ENCODE peak calls at places on chromosome 7, in four cellular contexts. N is brain microvascular endothelial cell, M is neural progenitor cell, O is right lobe of liver. I is an unnamed sample.

GRCh38 chr7:6375346-6376101 is 72.2 kb downstream of the DAGLB start:
- DNase-seq in M (peak), O (no peak), N (no peak), I (no peak)

GRCh38 chr7:43148161-43148731 is 35.8 kb downstream of the HECW1 start:
- DNase-seq in M (no peak), N (no peak), O (no peak), I (no peak)

GRCh38 chr7:52634996-52635395 is 400.4 kb upstream of the POM121L12 start:
- DNase-seq in N (no peak), M (peak), O (no peak), I (no peak)

GRCh38 chr7:96080021-96080420 is 241.9 kb downstream of the SLC25A13 start:
- DNase-seq in N (no peak), O (no peak), M (peak), I (no peak)

GRCh38 chr7:99365318-99366141 is 9.0 kb upstream of the ARPC1B start:
- DNase-seq in M (peak), N (no peak), O (peak), I (no peak)

GRCh38 chr7:149225106-149225505 is 14.3 kb upstream of the ZNF212 start:
- DNase-seq in N (no peak), M (no peak), O (no peak), I (no peak)

GRCh38 chr7:516606-517456 is 2.8 kb downstream of the PDGFA start:
- DNase-seq in N (peak), M (peak), O (peak), I (no peak)

GRCh38 chr7:97116308-97116707 is 1.2 kb upstream of the SDHAF3 start:
- DNase-seq in N (no peak), M (no peak), O (no peak), I (no peak)

GRCh38 chr7:151851160-151851751 is 25.7 kb downstream of the PRKAG2 start:
- DNase-seq in O (peak), M (no peak), N (no peak), I (no peak)
- TF ChIP-seq CTCF in O (no peak), M (no peak), N (no peak), I (no peak)

GRCh38 chr7:21507627-21508343 is 35.1 kb upstream of the DNAH11 start:
- DNase-seq in M (peak), N (peak), O (peak), I (peak)
- TF ChIP-seq CTCF in M (peak), N (peak), O (peak), I (peak)

DNA sequence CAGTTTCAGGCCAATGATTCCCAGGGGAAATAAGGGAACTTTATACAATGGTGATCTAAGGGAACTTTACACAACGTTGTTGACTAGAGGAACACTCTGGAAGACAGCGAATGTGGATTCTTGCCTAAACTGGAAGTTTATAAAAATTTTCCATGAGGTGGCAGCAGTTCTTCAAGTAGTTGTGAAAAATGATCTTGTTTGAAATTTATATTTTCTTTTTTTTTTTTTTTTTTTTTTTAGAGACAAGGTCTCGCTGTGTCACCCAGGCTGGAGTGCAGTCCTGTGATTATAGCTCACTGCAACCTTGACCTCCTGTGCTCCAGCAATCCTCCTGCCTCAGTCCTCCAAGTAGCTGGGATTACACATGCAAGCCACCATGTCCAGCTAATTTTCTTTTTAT is 32.1 kb upstream of the GTF2I start:
- DNase-seq in M (no peak), O (no peak), N (peak), I (no peak)
- TF ChIP-seq CTCF in M (no peak), O (no peak), N (no peak), I (no peak)

GRCh38 chr7:29951206-29951605 is 38.4 kb downstream of the SCRN1 start:
- DNase-seq in M (no peak), O (no peak), N (no peak), I (no peak)

GRCh38 chr7:29945259-29945809 is 44.3 kb downstream of the SCRN1 start:
- DNase-seq in N (no peak), M (no peak), O (no peak), I (no peak)

GRCh38 chr7:29950480-29950879 is 39.1 kb downstream of the SCRN1 start:
- DNase-seq in O (no peak), M (no peak), N (no peak), I (no peak)

DNA sequence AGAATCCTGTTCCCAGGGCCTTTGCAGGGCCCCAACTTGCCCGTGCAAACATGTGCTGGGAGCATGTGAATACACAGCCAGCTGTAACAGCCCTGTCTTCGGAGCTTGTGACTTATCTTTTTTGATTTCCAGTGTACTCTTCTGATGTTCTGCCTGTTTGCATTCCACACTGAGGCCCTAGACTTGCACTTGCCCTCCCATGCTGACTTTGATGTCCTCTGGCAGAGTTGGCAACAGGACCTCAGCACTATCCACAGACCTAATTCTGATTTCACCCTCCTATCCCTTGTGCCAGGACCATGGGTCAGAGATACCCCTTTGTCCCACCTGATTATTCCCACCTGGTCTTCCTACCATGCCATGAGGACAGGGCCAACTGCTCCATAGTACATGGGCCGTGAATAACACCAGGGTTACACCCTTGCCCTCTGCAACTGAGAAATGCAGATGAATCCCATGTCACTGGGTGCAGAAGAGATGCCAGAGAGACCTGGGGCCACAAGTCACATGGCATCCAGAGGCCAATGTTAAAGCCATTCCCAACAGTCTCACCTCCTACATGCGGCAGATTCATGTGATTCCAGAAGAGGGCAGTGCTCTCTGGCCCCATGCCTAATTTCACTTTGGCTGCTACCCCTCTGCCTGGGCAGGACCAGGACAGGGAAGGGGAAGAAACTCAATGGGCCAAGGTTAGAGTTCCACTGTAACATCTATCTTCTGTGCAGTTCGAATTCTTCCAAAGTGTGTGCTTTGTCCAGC is 43.0 kb downstream of the SCRN1 start:
- DNase-seq in N (no peak), O (peak), M (no peak), I (no peak)
- TF ChIP-seq CTCF in N (peak), O (peak), M (peak), I (peak)

DNA sequence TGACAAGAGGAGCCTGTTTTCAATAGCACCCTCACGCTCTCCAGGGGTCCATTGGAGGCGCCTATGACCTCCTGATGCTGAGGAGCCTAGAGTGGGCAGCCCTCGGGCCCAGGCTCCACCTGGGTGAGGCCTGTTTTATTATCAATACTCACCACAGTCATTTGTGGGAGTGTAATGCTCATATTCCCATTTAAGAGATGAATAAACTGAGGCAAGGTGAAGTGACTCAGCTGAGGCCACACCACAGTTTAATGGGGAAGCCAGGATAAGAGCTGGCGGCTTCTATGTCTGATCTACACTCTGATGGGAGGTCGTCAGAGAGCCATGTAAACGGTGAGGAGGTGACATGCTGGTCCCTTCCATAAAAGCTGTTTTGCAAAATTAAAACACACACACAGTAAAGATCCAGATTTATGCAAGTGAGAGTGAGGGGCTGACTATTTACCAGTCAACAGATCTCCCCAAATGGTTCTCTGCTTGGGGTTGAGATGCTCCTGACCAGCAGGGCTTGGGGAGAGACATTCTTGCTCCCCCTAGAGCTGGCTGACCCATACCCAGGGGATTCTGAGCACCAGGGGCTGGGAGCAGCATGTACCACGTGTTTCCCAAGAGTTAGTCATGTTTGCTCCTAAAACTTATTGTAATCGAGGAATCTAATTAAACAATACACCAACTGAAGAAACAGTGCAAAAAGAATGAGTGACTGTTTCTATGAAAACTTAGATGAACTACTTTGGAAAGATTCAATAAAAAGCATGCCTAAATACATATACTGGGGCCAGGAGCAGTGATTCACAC is 81.0 kb upstream of the INSIG1 start:
- DNase-seq in N (no peak), M (no peak), O (no peak), I (no peak)
- TF ChIP-seq CTCF in N (no peak), M (no peak), O (no peak), I (no peak)

GRCh38 chr7:71718563-71718962 is 586.6 kb downstream of the GALNT17 start:
- DNase-seq in M (peak), N (no peak), O (no peak), I (no peak)
- TF ChIP-seq CTCF in M (no peak), N (no peak), O (no peak), I (no peak)